ENCODE peak calls at places on chromosome 2, in eight cellular contexts. V is GM12892, U is breast epithelium, Q is body of pancreas, N is ovary, Y is suprapubic skin, H is GM12891, X is testis. E is an unnamed sample.

GRCh38 chr2:11397046-11397445 is 52.6 kb upstream of the ROCK2 start:
- DNase-seq in H (no peak), U (no peak), N (no peak), Q (peak; percentile 18), X (no peak), Y (no peak), V (no peak), E (peak; percentile 80)

GRCh38 chr2:47486858-47487497 is 84.0 kb downstream of the MSH2 start:
- DNase-seq in Y (no peak), V (peak; percentile 30), U (no peak), N (no peak), X (no peak), Q (no peak), H (peak; percentile 47), E (no peak)

GRCh38 chr2:153519260-153519875 is 40.8 kb upstream of the RPRM start:
- DNase-seq in V (no peak), Q (peak; percentile 76), Y (no peak), U (no peak), X (peak; percentile 82), H (no peak), N (peak; percentile 73), E (peak; percentile 47)

GRCh38 chr2:28250006-28250405 is 142.7 kb upstream of the FOSL2 start:
- DNase-seq in Y (no peak), H (no peak), N (no peak), U (no peak), X (no peak), Q (no peak), V (no peak), E (no peak)

GRCh38 chr2:362924-363323 is 75.0 kb upstream of the ALKAL2 start:
- DNase-seq in H (no peak), Q (peak; percentile 74), Y (no peak), U (no peak), V (no peak), N (no peak), X (no peak), E (no peak)

GRCh38 chr2:15841776-15842554 is 98.4 kb upstream of the MYCN start:
- DNase-seq in N (no peak), V (no peak), U (no peak), Q (no peak), X (no peak), Y (no peak), H (no peak), E (no peak)

GRCh38 chr2:161307676-161308075 is 549 bp upstream of the PSMD14 start:
- DNase-seq in U (no peak), N (no peak), Q (no peak), H (no peak), V (no peak), X (no peak), Y (no peak), E (no peak)

GRCh38 chr2:59277656-59278055 is 1036.5 kb upstream of the FANCL start:
- DNase-seq in Q (no peak), H (no peak), N (no peak), U (no peak), X (no peak), V (no peak), Y (no peak), E (no peak)

GRCh38 chr2:230715201-230715600 is 2.6 kb downstream of the CAB39 start:
- DNase-seq in X (no peak), V (no peak), N (no peak), Y (no peak), U (no peak), H (no peak), Q (no peak), E (no peak)

GRCh38 chr2:230712443-230713330 is at the start of gene CAB39:
- DNase-seq in X (peak; percentile 90), U (peak; percentile 84), Y (peak; percentile 91), V (peak; percentile 88), H (peak; percentile 83), Q (peak; percentile 87), N (peak; percentile 91), E (peak; percentile 96)

GRCh38 chr2:230714122-230714453 is 1.4 kb downstream of the CAB39 start:
- DNase-seq in N (no peak), U (no peak), Q (no peak), Y (no peak), H (no peak), X (no peak), V (peak; percentile 21), E (no peak)

GRCh38 chr2:230711224-230711623 is 1.4 kb upstream of the CAB39 start:
- DNase-seq in Y (no peak), N (no peak), Q (no peak), U (no peak), X (peak; percentile 26), H (no peak), V (no peak), E (peak; percentile 31)

DNA sequence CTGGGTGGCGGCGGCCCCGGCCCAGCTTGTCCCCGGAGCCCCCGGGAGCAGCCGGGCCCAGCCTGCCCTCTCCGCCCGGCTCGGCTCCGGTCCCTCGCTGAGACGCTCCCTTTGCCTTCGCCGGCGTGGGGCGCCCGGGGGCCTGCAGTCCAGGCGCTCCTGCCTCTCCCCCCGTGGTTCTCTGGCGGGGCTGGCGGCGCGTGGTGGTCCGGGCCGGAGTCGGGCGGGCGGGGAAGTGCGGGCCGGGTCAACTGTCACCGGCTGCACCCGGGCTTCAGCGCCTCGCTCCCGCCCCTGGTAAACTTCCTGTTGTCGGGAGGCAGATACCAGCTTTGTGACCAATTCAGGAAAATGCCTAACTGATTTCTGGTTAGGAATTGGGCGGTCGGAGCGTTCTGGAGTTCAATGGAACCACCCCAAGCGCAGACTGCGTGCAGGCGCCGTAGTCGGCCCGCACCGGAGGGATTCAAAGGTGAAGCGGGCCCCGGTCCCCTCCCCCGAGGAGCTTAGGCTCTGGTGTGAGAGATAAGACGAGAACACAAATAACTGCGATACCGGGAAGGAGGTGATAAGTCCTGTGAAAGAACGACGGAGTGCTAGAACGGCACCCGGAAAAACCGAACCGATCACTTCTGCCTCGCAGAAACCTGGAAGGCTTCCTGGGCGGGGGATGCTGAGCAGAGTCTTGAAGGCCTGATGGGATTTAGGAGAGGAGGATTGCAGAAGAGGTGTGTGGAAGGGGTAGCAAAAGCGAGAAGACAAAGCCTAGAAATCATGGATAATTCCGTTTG is 884 bp downstream of the CAB39 start:
- DNase-seq in X (peak; percentile 40), H (no peak), V (peak; percentile 22), Y (peak; percentile 80), N (peak; percentile 60), Q (peak; percentile 68), U (no peak), E (peak; percentile 87)
- TF ChIP-seq POLR2A in X (no peak), H (no peak), V (no peak), Y (no peak), N (no peak), Q (no peak), U (no peak), E (no peak)

GRCh38 chr2:38131665-38132064 is 55.7 kb upstream of the CYP1B1 start:
- DNase-seq in N (no peak), Y (no peak), V (no peak), H (no peak), X (no peak), U (no peak), Q (no peak), E (no peak)

GRCh38 chr2:38129987-38130386 is 54.0 kb upstream of the CYP1B1 start:
- DNase-seq in H (no peak), X (no peak), Y (no peak), Q (no peak), V (no peak), U (no peak), N (no peak), E (no peak)

GRCh38 chr2:38129410-38129809 is 53.5 kb upstream of the CYP1B1 start:
- DNase-seq in Y (no peak), V (no peak), Q (no peak), N (no peak), U (no peak), H (no peak), X (no peak), E (no peak)

GRCh38 chr2:38128653-38129052 is 52.7 kb upstream of the CYP1B1 start:
- DNase-seq in U (no peak), X (no peak), N (no peak), H (no peak), V (no peak), Y (no peak), Q (no peak), E (peak; percentile 58)

GRCh38 chr2:38130877-38131276 is 54.9 kb upstream of the CYP1B1 start:
- DNase-seq in U (no peak), X (no peak), N (no peak), Y (no peak), H (no peak), Q (no peak), V (no peak), E (no peak)
- TF ChIP-seq POLR2A in U (no peak), X (no peak), N (no peak), Y (no peak), H (no peak), Q (no peak), V (no peak), E (no peak)

DNA sequence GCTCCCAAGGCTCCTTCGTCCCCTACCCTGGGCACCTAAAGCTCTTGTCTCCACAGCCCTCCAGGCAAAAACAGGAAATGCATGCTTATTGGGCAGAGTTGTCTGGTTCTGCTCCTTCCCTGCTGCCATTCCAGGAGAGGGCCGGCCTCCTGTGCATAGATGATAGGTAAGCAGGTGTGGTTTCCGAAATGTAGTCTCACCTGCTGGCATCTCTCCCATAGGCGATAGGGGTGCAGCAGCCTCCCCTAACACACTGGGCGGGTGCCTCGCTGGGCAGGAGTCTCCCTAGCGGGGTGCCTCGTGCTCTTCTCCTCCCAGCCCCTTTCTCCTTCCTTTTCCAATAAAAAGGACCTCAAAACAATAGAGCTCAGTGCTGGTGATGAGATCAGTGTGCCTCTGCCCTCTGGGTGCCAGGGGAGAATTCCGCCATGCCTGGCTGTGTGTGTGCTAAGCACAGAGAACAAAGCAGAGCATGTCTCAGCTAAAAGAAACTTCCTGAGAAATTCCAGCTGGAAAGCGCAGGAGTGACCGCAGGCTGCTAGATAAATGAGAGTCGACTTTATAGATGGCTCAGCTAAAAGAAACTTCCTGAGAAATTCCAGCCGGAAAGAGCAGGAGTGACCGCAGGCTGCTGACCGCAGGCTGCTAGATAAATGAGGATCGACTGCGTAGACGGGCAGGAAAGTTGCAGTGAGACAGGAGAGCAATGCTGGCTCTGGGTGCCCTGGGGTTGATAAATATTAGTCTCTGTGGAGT is 11.3 kb upstream of the PXDN start:
- DNase-seq in Y (no peak), X (no peak), U (no peak), V (no peak), H (no peak), Q (no peak), N (peak; percentile 33), E (peak; percentile 52)
- TF ChIP-seq POLR2A in Y (no peak), X (no peak), U (no peak), V (no peak), H (no peak), Q (no peak), N (no peak), E (no peak)

DNA sequence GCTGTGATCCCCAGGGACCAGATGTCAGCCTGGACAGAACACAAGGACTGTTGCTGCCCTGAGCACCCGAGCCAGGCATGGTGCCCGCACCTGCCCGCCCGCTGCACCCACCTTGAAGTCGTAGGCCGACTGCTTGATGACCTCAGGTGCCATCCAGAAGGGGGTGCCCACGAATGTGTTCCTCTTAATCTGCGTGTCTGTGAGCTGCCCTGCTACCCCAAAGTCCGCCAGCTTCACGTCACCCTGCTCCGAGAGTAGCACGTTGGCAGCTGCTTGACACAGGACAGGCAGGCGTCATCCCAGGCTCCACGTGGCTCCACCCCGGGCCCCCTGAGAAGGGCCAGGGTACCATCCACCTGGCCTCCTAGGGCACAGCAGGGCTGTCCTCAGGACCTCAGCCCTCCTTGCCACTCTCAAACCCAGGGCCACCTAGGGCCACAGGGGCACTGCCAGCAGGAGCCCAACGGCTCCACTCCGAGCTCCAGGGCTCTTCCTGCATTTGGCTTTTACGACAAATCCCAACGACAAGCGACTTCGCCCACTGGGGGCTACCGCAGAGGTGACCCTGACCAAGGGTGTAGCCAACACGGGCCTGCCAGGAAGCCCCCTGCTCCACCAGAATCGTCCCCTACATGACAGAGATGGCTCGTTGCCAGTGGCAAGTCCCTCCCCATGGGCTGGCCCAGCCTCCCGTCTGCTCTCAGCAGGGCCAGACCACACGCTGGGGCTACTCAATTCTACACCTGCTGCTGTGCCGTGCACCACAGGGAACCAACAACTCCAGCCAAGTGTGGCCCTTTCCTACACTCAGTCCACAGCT is 9.0 kb downstream of the STK25 start:
- DNase-seq in H (no peak), Y (no peak), U (no peak), Q (no peak), V (no peak), N (no peak), X (no peak), E (no peak)
- TF ChIP-seq POLR2A in H (no peak), Y (no peak), U (no peak), Q (no peak), V (no peak), N (no peak), X (no peak), E (no peak)